ENCODE peak calls at places on chromosomes 3 and 15, in five cellular contexts. I is dorsolateral prefrontal cortex; X is CD4-positive, alpha-beta T cell; L is body of pancreas; R is A549. M is an unnamed sample.

GRCh38 chr3:57397175-57398026 is 104.9 kb upstream of the ASB14 start:
- DNase-seq in I (no peak), X (peak), L (peak), R (peak), M (no peak)

GRCh38 chr3:183502237-183502636 is 53.3 kb downstream of the KLHL6 start:
- DNase-seq in I (no peak), X (no peak), L (no peak), R (no peak), M (no peak)

GRCh38 chr3:50617096-50617791 is at the start of gene MAPKAPK3:
- DNase-seq in I (no peak), X (peak), L (peak), R (no peak), M (no peak)

GRCh38 chr15:62795171-62795570 is 247.4 kb upstream of the TPM1 start:
- DNase-seq in I (no peak), X (no peak), L (no peak), R (no peak), M (no peak)

GRCh38 chr15:90006217-90007088 is 5.3 kb downstream of the ZNF710 start:
- DNase-seq in I (no peak), X (no peak), L (peak), R (no peak), M (no peak)

GRCh38 chr15:31403606-31404005 is 77.0 kb downstream of the KLF13 start:
- DNase-seq in I (no peak), X (no peak), L (no peak), R (no peak), M (no peak)

GRCh38 chr3:131361464-131362421 is 19.8 kb upstream of the NUDT16 start:
- DNase-seq in I (no peak), X (peak), L (peak), R (peak), M (no peak)

GRCh38 chr3:183822631-183823030 is 2.7 kb downstream of the MAP6D1 start:
- DNase-seq in I (peak), X (no peak), L (no peak), R (no peak), M (no peak)

GRCh38 chr3:15475161-15475560 is 46.3 kb downstream of the COLQ start:
- DNase-seq in I (no peak), X (no peak), L (no peak), R (no peak), M (no peak)

GRCh38 chr15:71143373-71144310 is 28.4 kb downstream of the THSD4 start:
- DNase-seq in I (no peak), X (no peak), L (no peak), R (no peak), M (no peak)

GRCh38 chr3:189529468-189529867 is 101.7 kb upstream of the TP63 start:
- DNase-seq in I (no peak), X (no peak), L (no peak), R (no peak), M (no peak)

GRCh38 chr15:66862111-66862815 is 160.2 kb downstream of the SMAD6 start:
- DNase-seq in I (no peak), X (no peak), L (no peak), R (peak), M (no peak)

GRCh38 chr3:133472889-133473288 is 73.0 kb downstream of the BFSP2 start:
- DNase-seq in I (no peak), X (no peak), L (no peak), R (no peak), M (no peak)

GRCh38 chr3:176967525-176967924 is 229.8 kb downstream of the TBL1XR1 start:
- DNase-seq in I (no peak), X (no peak), L (no peak), R (peak), M (no peak)

GRCh38 chr3:53242642-53243041 is 13.2 kb downstream of the TKT start:
- DNase-seq in I (no peak), X (no peak), L (no peak), R (no peak), M (no peak)

GRCh38 chr3:41338276-41338675 is 139.0 kb downstream of the CTNNB1 start:
- DNase-seq in I (no peak), X (no peak), L (no peak), R (no peak), M (no peak)

GRCh38 chr3:187291512-187292132 is at the start of gene MASP1:
- DNase-seq in I (no peak), X (no peak), L (peak), R (no peak), M (no peak)

DNA sequence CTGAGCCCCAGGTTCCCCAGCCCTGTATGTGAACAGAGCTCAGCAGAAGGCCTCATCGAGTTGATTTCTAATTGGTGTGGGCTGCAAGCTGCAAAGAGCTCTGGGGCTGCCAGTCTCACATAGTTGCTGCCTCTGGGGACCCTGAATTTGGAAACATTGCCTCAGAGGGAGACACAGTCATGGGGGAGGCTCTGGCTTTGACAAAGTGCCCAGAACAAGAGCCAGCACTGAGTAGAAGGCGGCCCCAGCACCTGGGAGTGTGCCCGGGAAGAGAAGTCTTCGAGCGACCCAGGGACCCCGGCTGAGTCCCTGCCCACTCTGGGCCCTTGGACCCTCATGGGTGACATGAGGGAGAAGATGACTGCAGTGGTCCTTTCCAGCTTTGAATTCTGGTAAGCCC is 7.3 kb downstream of the NTRK3 start:
- DNase-seq in I (no peak), X (no peak), L (no peak), R (no peak), M (peak)
- H3K27ac ChIP-seq in I (no peak), X (no peak), L (no peak), R (peak), M (no peak)

GRCh38 chr3:119279844-119280243 is 14.3 kb upstream of the ARHGAP31 start:
- DNase-seq in I (no peak), X (no peak), L (no peak), R (no peak), M (no peak)
- H3K27ac ChIP-seq in I (no peak), X (no peak), L (no peak), R (no peak), M (no peak)

GRCh38 chr3:65952842-65953241 is 85.9 kb downstream of the MAGI1 start:
- DNase-seq in I (no peak), X (no peak), L (no peak), R (no peak), M (no peak)

GRCh38 chr3:65958216-65958615 is 80.5 kb downstream of the MAGI1 start:
- DNase-seq in I (no peak), X (no peak), L (no peak), R (no peak), M (no peak)

GRCh38 chr3:65953301-65953812 is 85.4 kb downstream of the MAGI1 start:
- DNase-seq in I (no peak), X (no peak), L (peak), R (no peak), M (no peak)

GRCh38 chr3:65953881-65954733 is 84.6 kb downstream of the MAGI1 start:
- DNase-seq in I (no peak), X (no peak), L (peak), R (peak), M (peak)

DNA sequence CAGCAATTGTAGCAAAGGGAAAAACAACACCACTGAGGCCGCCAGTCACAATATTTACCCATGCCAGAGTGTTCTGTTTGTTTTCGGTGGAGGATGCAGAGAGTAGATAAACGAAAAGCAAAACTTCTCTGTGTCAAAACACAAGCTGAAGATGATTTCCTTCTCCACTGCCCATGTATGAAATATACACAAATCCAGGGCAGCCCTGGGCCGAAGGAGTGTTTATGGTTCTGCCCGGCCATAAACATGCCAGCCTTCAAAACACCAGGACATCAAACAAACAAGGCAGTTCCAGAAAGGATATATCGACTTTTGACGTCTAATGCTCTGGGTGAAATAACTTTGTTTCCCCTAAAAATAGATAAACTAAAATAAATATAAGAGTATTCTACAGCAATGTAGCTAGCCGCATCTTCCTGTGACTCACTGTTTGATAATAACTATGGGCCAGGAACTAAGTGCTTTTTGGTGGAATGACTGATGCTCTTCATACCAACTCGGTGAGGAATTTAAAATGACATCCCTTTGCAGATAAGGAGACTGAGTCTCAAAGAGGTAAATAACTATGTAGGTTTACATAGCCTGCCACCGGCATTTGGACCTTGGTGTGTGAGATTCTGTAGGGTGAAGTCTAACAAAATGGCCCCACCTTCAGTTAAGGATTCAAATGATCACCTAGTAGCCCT is 82.8 kb downstream of the MAGI1 start:
- DNase-seq in I (no peak), X (no peak), L (no peak), R (peak), M (no peak)
- H3K27ac ChIP-seq in I (no peak), X (no peak), L (peak), R (peak), M (no peak)

DNA sequence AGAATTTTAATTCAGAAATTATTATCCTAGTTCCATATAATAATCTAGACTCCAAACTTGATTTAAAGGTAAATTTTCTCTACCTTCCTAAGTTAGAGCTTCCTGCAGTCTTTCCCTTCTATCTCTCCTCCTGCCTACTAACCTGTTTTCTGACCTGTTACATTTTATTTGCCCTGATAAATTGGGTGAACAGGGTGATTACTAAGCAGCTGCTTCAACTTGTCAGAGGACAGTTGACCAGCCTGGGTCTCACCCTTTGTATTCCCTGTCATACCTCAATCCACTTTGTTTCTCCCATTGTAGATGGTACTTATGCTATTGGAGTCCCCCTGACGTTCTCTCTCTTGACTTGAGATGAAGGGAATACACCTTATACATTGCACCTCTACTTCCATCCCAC is 28.4 kb upstream of the MYRIP start:
- DNase-seq in I (no peak), X (no peak), L (no peak), R (no peak), M (no peak)
- H3K27ac ChIP-seq in I (no peak), X (no peak), L (no peak), R (no peak), M (no peak)

DNA sequence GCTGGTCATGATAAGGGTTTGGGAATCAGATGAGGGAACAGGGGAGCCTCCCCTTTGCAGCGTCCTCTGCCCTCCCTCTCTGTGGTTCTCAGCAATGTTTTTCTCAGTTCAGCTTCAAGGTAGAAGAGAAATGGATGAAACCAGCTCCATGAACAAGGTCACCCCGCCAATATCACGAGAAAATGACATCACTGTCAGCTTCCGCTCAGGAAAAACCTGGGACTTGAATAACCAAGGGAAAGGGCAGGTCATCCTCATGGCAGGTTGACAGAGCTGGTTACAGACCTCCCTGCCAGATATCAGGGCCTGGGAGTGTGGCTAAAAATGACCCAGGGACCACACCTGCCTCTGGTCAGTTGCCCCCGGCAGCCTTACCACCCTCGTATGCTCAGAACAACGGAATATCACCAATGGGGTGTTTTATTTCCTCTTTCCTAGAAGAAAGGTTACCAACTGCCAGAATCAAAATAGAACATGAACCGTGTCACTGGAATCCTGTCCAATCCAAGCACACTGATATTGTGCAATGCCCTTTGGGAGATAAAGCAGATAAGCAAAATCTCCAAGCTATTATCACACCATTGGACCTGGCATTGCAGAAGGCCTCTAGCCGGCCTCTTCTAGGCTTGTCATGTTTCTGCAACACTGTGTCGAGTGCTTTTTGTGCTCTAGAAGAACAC is 26.1 kb downstream of the LSM3 start:
- DNase-seq in I (no peak), X (no peak), L (peak), R (no peak), M (no peak)
- H3K27ac ChIP-seq in I (no peak), X (no peak), L (peak), R (no peak), M (no peak)

DNA sequence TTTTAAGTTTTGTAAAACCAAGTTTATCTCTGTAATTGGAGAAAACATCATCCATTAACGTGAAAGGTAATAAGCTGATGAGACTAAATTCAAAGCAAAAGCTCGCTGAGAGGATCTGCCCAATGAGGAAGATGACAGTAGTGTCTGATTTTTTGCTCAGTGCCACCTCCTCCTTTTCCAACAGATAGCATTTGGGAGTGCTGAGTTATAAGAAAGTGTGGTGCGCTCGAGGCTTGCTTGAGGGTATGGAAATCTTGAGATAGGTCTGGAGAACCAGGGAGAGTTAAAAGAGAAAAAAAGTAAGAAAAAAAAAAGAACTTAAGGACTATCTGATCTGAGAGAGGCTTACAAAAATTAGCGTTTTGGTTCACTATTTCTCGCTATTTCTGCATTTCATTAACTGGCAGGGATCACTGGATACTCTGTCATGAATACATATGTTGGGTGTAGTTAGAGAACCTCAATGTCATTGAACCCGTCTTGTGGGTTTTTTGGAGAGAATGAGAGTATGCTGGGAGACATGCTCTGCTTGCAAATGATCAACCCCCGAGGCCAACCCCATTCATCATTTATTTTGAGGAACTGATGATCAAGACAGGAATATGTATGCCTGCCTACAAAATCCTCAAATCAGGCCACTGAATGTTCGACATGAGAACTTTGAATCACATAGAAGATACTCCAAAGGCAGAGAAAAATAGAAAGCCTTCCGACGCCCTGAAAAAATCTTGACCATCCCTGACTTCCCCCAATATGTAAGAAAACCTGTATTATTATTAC is 963 bp upstream of the USP13 start:
- DNase-seq in I (no peak), X (no peak), L (no peak), R (no peak), M (no peak)
- H3K27ac ChIP-seq in I (peak), X (no peak), L (peak), R (peak), M (peak)

DNA sequence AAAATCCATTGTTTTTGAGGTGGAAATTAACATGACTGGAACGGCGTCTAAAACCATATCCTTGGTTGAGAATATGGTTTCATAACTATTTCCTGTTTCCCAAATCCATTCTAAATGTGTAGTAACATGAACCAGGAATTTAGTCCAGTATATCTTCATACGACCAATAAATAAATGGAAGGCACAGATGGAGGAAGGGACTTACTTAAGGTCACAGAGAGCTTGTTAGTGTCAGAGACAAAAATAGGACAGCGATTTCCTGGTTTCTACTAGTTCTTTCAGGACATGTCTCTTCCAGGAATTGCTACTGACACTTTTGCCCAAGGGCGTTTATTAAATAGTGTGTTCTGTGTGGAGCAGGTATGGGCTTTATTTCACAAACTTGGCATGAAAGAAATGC is 41.2 kb downstream of the HES1 start:
- DNase-seq in I (no peak), X (no peak), L (no peak), R (no peak), M (no peak)
- H3K27ac ChIP-seq in I (no peak), X (no peak), L (no peak), R (no peak), M (no peak)

DNA sequence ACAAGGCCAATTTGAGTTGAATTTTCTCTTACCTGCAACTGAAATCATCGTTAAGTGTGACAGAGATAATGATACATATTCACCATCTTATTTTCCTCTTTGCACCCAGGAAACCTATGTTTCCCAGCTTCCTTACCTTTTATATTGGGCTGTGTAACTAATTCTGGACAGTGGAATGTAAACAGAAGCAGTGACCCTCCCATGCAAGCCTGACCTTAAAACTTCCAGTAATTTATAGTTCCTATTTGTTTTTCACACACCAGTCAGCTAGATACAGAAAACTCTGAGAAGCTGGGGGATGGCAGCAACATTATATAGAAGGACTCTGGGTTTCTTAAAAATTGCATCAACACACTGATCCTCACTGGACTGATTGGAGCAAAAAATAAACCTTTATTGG is 4.5 kb upstream of the ZNF280D start:
- DNase-seq in I (no peak), X (no peak), L (no peak), R (peak), M (no peak)
- H3K27ac ChIP-seq in I (no peak), X (no peak), L (no peak), R (no peak), M (no peak)